ENCODE peak calls at places on chromosomes 11 and 22, in four cellular contexts. E is OCI-LY7, I is HFFc6, B is tibial nerve. A is an unnamed sample.

GRCh38 chr11:86704710-86705109 is 32.3 kb upstream of the ME3 start:
- DNase-seq in E (no peak), I (no peak), B (no peak), A (no peak)

GRCh38 chr11:2748814-2749554 is 49.2 kb upstream of the KCNQ1OT1 start:
- DNase-seq in E (no peak), I (no peak), B (no peak), A (no peak)

GRCh38 chr22:39492186-39492585 is 9.9 kb upstream of the MIEF1 start:
- DNase-seq in E (no peak), I (no peak), B (no peak), A (no peak)

GRCh38 chr11:117239295-117239694 is 6.8 kb downstream of the RNF214 start:
- DNase-seq in E (no peak), I (peak; percentile 99), B (no peak), A (no peak)

GRCh38 chr11:127252321-127252720 is 251.8 kb upstream of the KIRREL3 start:
- DNase-seq in E (no peak), I (no peak), B (no peak), A (no peak)

GRCh38 chr11:126082251-126083109 is 19.8 kb upstream of the CDON start:
- DNase-seq in E (no peak), I (no peak), B (no peak), A (no peak)

GRCh38 chr22:39647836-39648500 is 77.4 kb downstream of the CACNA1I start:
- DNase-seq in E (no peak), I (no peak), B (no peak), A (no peak)

GRCh38 chr11:72294566-72295395 is 50.8 kb upstream of the PHOX2A start:
- DNase-seq in E (no peak), I (no peak), B (no peak), A (no peak)

GRCh38 chr22:42258126-42258525 is 12.3 kb downstream of the TCF20 start:
- DNase-seq in E (no peak), I (no peak), B (no peak), A (no peak)

GRCh38 chr11:62922653-62923371 is 1.6 kb upstream of the CHRM1 start:
- DNase-seq in E (peak; percentile 15), I (no peak), B (no peak), A (no peak)

GRCh38 chr11:102733232-102733875 is 8.6 kb upstream of the MMP8 start:
- DNase-seq in E (peak; percentile 56), I (peak; percentile 33), B (peak; percentile 35), A (no peak)

GRCh38 chr11:86068138-86068861 is 584 bp downstream of the PICALM start:
- DNase-seq in E (peak; percentile 66), I (no peak), B (peak; percentile 39), A (peak; percentile 21)

GRCh38 chr11:2156416-2157182 is 4.4 kb downstream of the INS start:
- DNase-seq in E (peak; percentile 46), I (peak; percentile 45), B (peak; percentile 70), A (peak; percentile 86)

GRCh38 chr11:100557830-100558611 is 129.1 kb upstream of the ARHGAP42 start:
- DNase-seq in E (no peak), I (no peak), B (no peak), A (no peak)

GRCh38 chr11:35571703-35572102 is 46.3 kb upstream of the PAMR1 start:
- DNase-seq in E (no peak), I (no peak), B (no peak), A (no peak)

GRCh38 chr11:79076526-79077115 is 364.2 kb downstream of the TENM4 start:
- DNase-seq in E (peak; percentile 24), I (no peak), B (peak; percentile 62), A (no peak)
- TF ChIP-seq CTCF in E (peak; percentile 74), I (peak; percentile 86), B (peak; percentile 47), A (peak; percentile 27)

DNA sequence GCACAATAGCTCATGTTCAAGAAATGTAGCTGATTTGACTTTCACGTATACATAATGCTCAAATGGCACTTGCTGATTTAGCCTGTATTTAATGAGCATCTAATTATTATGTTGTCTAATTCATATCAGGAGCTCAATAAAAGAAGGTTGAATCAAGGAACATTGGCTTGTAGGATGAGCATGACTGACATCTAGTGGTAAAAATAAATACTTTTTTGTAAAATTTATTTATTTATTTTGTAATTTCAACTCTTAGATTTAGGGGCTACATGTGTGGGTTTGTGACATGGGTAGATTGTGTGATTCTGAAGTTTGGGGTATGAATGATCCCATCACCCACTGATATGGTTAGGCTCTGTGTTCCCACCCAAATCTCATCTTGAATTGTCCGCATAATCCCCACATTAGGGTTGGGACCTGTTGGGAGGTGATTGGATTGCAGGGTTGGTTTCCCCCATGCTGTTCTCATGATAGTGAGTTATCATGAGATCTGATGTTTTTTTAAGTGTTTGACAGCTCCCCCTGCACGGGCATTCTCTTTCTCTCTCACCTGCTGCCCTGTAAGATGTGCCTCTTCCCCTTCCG is 1.7 kb upstream of the OR52E5 start:
- DNase-seq in E (peak; percentile 14), I (no peak), B (no peak), A (no peak)
- TF ChIP-seq CTCF in E (peak; percentile 75), I (peak; percentile 79), B (peak; percentile 34), A (peak; percentile 67)

DNA sequence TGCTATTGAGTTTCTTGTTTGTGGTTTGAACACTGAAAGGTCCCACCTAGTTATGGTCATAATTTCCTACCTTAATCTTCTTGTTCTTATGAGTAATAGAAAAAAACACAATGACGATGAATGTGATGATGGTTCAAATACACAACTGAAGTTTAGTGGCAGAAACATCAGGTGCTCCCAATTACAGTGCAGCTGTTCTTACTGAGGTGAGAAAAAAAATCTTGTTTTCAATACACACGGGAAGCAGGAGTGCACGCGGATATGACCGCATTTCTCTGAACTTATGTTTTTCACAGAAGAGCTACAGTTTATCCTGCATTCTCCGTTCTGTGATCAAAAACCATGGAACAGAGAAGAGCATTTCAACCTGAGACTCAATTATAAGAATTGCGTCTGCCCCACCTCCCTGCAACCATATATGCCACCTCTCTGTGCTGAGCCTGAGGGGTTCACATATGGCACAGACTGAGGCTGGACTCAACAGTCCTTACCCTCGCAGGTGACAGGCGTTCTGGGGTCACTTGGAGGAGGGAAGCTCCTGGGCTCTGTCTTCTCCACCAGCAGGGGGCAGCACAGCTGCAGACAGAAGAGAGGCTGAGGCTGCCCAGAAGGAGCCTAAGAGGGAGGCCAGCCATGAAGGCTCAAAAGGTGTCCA is 99.7 kb upstream of the IGLL5 start:
- DNase-seq in E (peak; percentile 82), I (peak; percentile 33), B (peak; percentile 60), A (no peak)
- TF ChIP-seq CTCF in E (peak; percentile 98), I (peak; percentile 92), B (peak; percentile 56), A (peak; percentile 73)

DNA sequence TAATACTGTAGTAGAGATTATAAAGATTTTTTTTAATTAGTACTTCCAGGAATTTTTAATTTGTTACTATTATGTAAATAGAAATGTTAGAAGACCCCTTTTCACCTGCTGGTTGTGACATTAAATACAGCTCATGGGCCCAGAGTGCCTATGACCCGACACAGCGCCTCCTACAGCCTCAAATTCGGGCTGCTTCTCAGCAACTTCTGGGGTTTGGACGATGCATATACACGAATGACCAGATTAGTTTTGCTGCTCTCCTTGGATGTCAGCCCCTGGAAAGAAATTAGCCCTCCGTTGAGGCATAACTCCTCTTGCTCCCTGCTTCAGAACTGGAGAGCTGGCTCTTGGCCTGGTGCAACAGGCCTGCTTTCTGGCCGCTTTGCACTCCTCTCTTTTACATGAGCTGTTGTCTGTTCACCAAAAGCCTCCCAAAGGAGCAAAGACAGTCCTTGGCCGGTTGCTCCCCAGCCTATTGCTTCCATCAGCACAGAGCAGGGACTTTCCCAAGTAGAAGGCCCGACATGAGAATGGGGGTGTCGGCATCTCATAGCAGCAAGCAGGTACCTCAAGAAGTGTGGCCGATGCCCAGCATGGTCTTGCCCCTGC is 3.3 kb downstream of the TECTA start:
- DNase-seq in E (no peak), I (no peak), B (no peak), A (no peak)
- TF ChIP-seq CTCF in E (peak; percentile 67), I (peak; percentile 53), B (no peak), A (no peak)